ENCODE peak calls at places on chromosomes 7 and 10, in seven cellular contexts. F, S, N, D, M, V and J are unnamed samples.

GRCh38 chr7:12923971-12924370 is 236.5 kb downstream of the ARL4A start:
- DNase-seq in D (no peak), F (no peak), N (no peak), M (no peak), S (peak; percentile 35), V (peak; percentile 10), J (no peak)

GRCh38 chr7:22572292-22572691 is 72.3 kb upstream of the STEAP1B start:
- DNase-seq in N (no peak), D (peak; percentile 58), V (no peak), M (no peak), F (peak; percentile 49), S (no peak), J (no peak)

GRCh38 chr7:31080112-31080511 is 28.0 kb downstream of the ADCYAP1R1 start:
- DNase-seq in D (no peak), F (no peak), M (no peak), N (no peak), V (no peak), S (no peak), J (no peak)

GRCh38 chr7:16677978-16678494 is 32.1 kb downstream of the BZW2 start:
- DNase-seq in F (no peak), V (no peak), N (no peak), D (no peak), S (no peak), M (no peak), J (no peak)

GRCh38 chr10:123129553-123130271 is 6.1 kb upstream of the HMX3 start:
- DNase-seq in M (no peak), V (no peak), D (no peak), N (no peak), F (no peak), S (no peak), J (no peak)

GRCh38 chr10:1420663-1421362 is 316.5 kb downstream of the ADARB2 start:
- DNase-seq in S (peak; percentile 2), D (no peak), M (peak; percentile 58), N (no peak), V (no peak), F (peak; percentile 85), J (peak; percentile 80)

GRCh38 chr7:26891400-26892355 is 27.3 kb upstream of the SKAP2 start:
- DNase-seq in M (no peak), S (no peak), V (peak; percentile 41), F (no peak), N (peak; percentile 2), D (no peak), J (peak; percentile 17)

GRCh38 chr7:47181609-47182264 is 400.2 kb downstream of the TNS3 start:
- DNase-seq in N (no peak), S (no peak), D (no peak), F (no peak), M (no peak), V (no peak), J (no peak)

GRCh38 chr10:18437486-18437885 is 213.9 kb downstream of the NSUN6 start:
- DNase-seq in V (peak; percentile 58), S (no peak), F (no peak), N (peak; percentile 2), M (no peak), D (no peak), J (no peak)

GRCh38 chr7:24503511-24503910 is 69.7 kb upstream of the PALS2 start:
- DNase-seq in M (no peak), S (no peak), D (no peak), F (no peak), V (no peak), N (no peak), J (no peak)

GRCh38 chr10:29725133-29725720 is 90.5 kb upstream of the SVIL start:
- DNase-seq in S (no peak), N (peak; percentile 48), F (no peak), V (no peak), D (no peak), M (no peak), J (no peak)

GRCh38 chr7:129553861-129554530 is 51.7 kb downstream of the SMKR1 start:
- DNase-seq in D (no peak), F (no peak), N (no peak), S (peak; percentile 43), M (no peak), V (peak; percentile 64), J (no peak)

GRCh38 chr10:74474022-74474713 is 323.1 kb downstream of the ADK start:
- DNase-seq in F (no peak), M (no peak), V (no peak), D (no peak), S (no peak), N (no peak), J (no peak)

GRCh38 chr7:36207451-36208291 is 54.6 kb downstream of the EEPD1 start:
- DNase-seq in S (peak; percentile 73), N (peak; percentile 63), D (no peak), M (peak; percentile 71), V (peak; percentile 96), F (no peak), J (no peak)

GRCh38 chr10:72375173-72375572 is 20.5 kb upstream of the DNAJB12 start:
- DNase-seq in V (peak; percentile 30), M (no peak), F (no peak), N (peak; percentile 17), D (no peak), S (no peak), J (no peak)

GRCh38 chr7:23298141-23298851 is 843 bp upstream of the MALSU1 start:
- DNase-seq in F (no peak), V (peak; percentile 72), N (peak; percentile 80), S (peak; percentile 28), M (peak; percentile 29), D (no peak), J (no peak)

GRCh38 chr10:69220510-69220909 is 378 bp downstream of the HKDC1 start:
- DNase-seq in V (no peak), M (peak; percentile 39), S (no peak), D (no peak), F (no peak), N (no peak), J (no peak)

GRCh38 chr10:69224862-69225657 is 4.9 kb downstream of the HKDC1 start:
- DNase-seq in F (no peak), S (no peak), D (no peak), N (no peak), V (no peak), M (no peak), J (no peak)

GRCh38 chr10:69220041-69220451 is at the start of gene HKDC1:
- DNase-seq in M (peak; percentile 84), S (no peak), D (no peak), F (no peak), V (no peak), N (no peak), J (no peak)

GRCh38 chr10:69223028-69223342 is 2.9 kb downstream of the HKDC1 start:
- DNase-seq in V (no peak), F (no peak), S (no peak), M (no peak), N (no peak), D (no peak), J (no peak)

GRCh38 chr10:69222157-69223027 is 2.3 kb downstream of the HKDC1 start:
- DNase-seq in D (no peak), V (peak; percentile 67), F (no peak), N (peak; percentile 77), M (peak; percentile 66), S (peak; percentile 91), J (peak; percentile 84)
- TF ChIP-seq CTCF in D (peak; percentile 75), V (peak; percentile 67), F (no peak), N (peak; percentile 77), M (peak; percentile 75), S (peak; percentile 62), J (no peak)

GRCh38 chr10:7410306-7410799 is 481 bp downstream of the SFMBT2 start:
- DNase-seq in D (no peak), F (peak; percentile 77), M (no peak), V (peak; percentile 10), S (peak; percentile 22), N (peak; percentile 17), J (peak; percentile 53)

GRCh38 chr10:7409732-7410168 is 1.1 kb downstream of the SFMBT2 start:
- DNase-seq in S (peak; percentile 47), V (no peak), F (peak; percentile 78), M (no peak), D (no peak), N (no peak), J (peak; percentile 56)

GRCh38 chr10:7412482-7413251 is 1.8 kb upstream of the SFMBT2 start:
- DNase-seq in M (no peak), S (no peak), D (no peak), F (no peak), N (no peak), V (no peak), J (peak; percentile 62)

GRCh38 chr10:7411671-7412481 is 1.0 kb upstream of the SFMBT2 start:
- DNase-seq in M (no peak), F (no peak), V (no peak), D (no peak), N (no peak), S (no peak), J (peak; percentile 26)

DNA sequence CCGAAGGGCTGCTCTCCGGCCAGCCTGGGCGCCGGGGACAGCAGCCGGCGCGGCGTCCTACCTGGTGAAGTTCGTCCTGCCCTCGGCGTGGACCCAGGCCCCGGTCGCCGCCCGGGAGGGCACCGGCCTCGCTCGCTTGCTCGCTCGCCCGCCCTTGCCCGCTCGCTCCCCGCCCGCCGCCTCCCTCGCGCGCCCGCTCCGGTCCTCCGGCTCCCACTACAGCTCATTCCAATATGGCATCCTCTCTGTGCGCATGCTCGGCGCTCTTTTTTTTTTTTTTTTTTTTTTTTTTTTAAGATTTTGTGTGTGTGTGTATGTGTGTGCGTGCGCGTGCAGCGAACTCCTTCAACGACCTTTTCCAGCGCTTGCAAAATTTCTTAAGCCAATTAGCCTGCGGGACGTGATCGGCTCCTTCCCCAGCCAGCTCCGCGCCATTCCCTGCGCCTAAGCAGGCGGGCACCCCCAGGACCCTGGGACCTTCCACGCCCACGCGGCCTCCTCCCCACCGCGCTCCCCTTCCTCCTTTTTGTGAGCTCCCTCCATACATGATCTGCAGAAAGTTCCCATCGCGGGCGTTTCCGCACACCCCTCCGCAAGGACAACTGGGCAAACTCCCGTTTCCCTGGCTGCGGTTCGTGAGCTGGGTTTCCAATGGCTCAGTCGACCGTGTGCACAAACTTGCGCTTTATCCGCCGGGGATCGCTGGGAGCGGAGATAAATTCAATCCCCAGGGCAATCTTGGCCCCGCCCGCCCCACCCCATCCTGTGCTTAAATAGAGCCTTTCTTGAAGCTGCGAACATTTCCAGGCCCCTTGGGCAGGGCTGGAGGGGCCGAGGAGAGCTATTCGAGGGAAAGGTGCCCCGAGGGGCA is at the start of gene SFMBT2:
- DNase-seq in S (peak; percentile 89), D (no peak), N (peak; percentile 72), F (peak; percentile 90), V (peak; percentile 49), M (peak; percentile 75), J (peak; percentile 91)
- TF ChIP-seq CTCF in S (no peak), D (no peak), N (peak; percentile 4), F (no peak), V (peak; percentile 2), M (no peak), J (no peak)

DNA sequence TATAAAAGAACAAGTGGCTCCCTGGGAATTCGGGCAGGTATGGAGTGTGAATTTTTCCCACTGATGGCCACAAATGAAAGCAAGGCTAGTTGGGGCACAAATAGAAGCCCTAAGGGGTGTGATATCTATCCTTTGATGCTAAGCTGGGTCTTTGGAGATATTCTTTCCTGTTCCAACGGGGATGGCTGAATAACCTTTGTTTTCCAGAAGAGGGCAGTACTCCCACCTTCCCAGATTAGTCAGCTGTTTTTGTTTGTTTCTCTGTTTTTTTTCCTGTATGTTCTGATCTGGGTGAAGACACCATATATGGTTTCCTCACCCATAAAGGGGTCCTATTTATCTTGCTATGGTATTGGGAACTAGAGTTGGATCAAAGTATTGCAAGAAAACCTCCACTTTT is 947.7 kb upstream of the SORCS1 start:
- DNase-seq in S (no peak), N (peak; percentile 0), M (no peak), F (no peak), V (no peak), D (no peak), J (no peak)
- TF ChIP-seq CTCF in S (no peak), N (no peak), M (no peak), F (no peak), V (no peak), D (no peak), J (no peak)

GRCh38 chr7:94295805-94296204 is 98.9 kb upstream of the COL1A2 start:
- DNase-seq in S (peak; percentile 92), V (peak; percentile 85), F (no peak), N (peak; percentile 91), M (peak; percentile 18), D (no peak), J (no peak)
- TF ChIP-seq CTCF in S (peak; percentile 74), V (peak; percentile 81), F (peak; percentile 2), N (peak; percentile 83), M (peak; percentile 66), D (peak; percentile 75), J (no peak)